ENCODE peak calls at places on chromosomes 1 and 21, in eight cellular contexts. M is SK-N-SH, T is psoas muscle, V is OCI-LY7, Q is GM12865, E is heart right ventricle, J is lower lobe of right lung, Y is bronchial epithelial cell. R is an unnamed sample.

GRCh38 chr1:154974808-154975408 is 427 bp downstream of the CKS1B start:
- DNase-seq in Y (peak), T (peak), V (peak), E (peak), J (peak), M (peak), Q (peak), R (peak)

GRCh38 chr1:85867189-85867588 is 159.0 kb upstream of the ZNHIT6 start:
- DNase-seq in V (no peak), T (no peak), Q (no peak), E (no peak), J (no peak), M (no peak), Y (no peak), R (peak)

GRCh38 chr1:11641776-11642305 is 12.4 kb downstream of the FBXO2 start:
- DNase-seq in V (no peak), Y (no peak), M (no peak), E (no peak), T (no peak), Q (no peak), J (no peak), R (no peak)

GRCh38 chr1:219908170-219908569 is 20.2 kb downstream of the SLC30A10 start:
- DNase-seq in Q (no peak), V (no peak), J (no peak), M (no peak), Y (no peak), E (no peak), T (no peak), R (no peak)

GRCh38 chr1:164907666-164908065 is 348.7 kb downstream of the PBX1 start:
- DNase-seq in M (no peak), E (no peak), Q (no peak), J (no peak), T (no peak), Y (peak), V (no peak), R (no peak)

GRCh38 chr1:170073893-170074249 is 624 bp downstream of the KIFAP3 start:
- DNase-seq in E (no peak), Q (no peak), T (no peak), J (no peak), V (no peak), M (no peak), Y (peak), R (no peak)

GRCh38 chr1:206472886-206473285 is 2.6 kb downstream of the IKBKE start:
- DNase-seq in J (no peak), Q (no peak), T (no peak), Y (no peak), E (no peak), M (no peak), V (no peak), R (no peak)

GRCh38 chr21:21751286-21751685 is 753.1 kb downstream of the NCAM2 start:
- DNase-seq in Q (no peak), Y (no peak), E (no peak), T (no peak), M (no peak), J (no peak), V (no peak), R (peak)

GRCh38 chr1:153679337-153680119 is 1.0 kb downstream of the NPR1 start:
- DNase-seq in T (no peak), Q (no peak), Y (no peak), E (no peak), V (no peak), M (peak), J (peak), R (no peak)

GRCh38 chr1:72837781-72838180 is 555.4 kb upstream of the NEGR1 start:
- DNase-seq in V (no peak), J (no peak), M (no peak), E (no peak), Y (no peak), Q (no peak), T (no peak), R (no peak)

DNA sequence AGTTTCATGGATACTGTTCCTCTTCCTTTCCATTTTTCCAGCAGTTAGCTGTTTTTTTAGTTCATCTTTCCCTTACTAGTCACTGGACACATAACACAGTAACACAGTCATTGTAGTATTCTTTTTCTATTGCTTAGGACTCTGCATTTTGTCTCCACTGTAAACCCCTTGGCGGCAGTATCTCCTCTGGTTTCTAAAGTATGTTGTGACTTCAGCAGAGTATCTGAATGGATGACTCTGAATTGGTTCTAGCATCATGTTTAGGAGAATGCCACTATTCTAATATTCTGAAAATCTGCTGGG is 2.2 kb downstream of the CDC7 start:
- DNase-seq in Q (peak), J (no peak), E (no peak), Y (no peak), M (no peak), T (no peak), V (peak), R (no peak)
- H3K4me3 ChIP-seq in Q (peak), J (no peak), E (no peak), Y (no peak), M (no peak), T (no peak), V (peak), R (no peak)

DNA sequence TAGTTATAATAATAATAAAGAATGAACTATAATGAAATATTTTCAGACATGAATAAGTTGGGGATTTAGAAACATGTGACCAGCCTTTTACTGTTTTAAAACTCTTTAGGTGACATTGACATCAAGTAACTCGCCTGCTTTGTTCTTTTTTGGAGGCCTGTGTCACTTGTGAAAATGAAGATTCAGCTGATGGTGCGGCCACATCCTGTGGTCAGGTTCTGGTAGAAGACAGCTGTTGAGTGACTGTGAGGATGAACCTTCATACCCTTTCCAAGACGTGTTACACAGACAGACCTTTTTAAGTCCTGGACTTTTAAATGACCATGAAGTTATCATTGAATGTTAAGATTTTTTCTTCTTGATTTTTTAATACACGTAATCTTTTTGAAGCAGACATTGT is 10.3 kb downstream of the UTS2 start:
- DNase-seq in Q (peak), J (no peak), E (no peak), V (no peak), T (no peak), Y (no peak), M (no peak), R (peak)
- H3K4me3 ChIP-seq in Q (no peak), J (no peak), E (no peak), V (no peak), T (no peak), Y (no peak), M (no peak), R (no peak)

DNA sequence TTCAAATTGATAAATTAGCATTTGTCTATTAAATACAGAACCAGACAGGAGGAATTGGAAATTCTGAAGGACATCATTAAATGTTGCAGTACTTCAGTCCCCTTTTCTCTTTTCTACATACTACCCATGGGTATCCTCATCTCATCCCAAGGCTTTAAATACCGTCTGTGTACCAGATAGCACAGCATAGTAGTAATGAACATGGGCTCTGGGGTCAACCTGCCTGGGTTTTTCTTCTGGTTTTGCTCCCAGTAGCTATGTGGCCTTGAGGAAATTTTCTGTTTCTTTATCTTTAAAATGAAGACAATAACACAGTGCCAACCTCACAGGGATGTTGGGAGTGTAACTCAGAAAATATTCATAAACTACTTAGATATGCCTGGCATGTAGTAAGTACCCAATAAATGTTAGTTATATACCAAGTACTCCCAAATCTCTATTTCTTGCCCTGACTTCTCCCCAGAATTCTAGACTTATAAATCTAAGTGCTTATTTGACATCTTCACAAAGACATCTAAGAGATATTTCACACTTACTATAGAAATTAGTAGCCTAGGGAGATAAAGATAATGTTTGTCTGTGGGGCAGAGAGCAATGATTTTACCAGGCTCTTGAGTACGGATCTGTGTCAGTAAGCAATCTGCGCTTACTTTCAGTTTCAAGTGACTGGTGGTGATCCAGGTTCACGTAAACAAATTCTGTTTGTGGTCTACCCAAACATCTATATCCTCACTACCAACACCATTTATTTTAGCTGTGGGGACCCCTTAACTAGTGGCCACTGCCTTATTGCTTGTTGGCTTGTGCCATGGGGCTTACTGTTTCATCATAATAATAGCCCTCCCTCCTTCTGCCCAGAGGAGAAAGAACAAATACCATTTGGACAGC is 37.3 kb downstream of the VANGL2 start:
- DNase-seq in E (no peak), Q (peak), V (peak), M (no peak), Y (no peak), J (no peak), T (no peak), R (peak)
- H3K4me3 ChIP-seq in E (peak), Q (peak), V (peak), M (no peak), Y (no peak), J (peak), T (no peak), R (peak)

DNA sequence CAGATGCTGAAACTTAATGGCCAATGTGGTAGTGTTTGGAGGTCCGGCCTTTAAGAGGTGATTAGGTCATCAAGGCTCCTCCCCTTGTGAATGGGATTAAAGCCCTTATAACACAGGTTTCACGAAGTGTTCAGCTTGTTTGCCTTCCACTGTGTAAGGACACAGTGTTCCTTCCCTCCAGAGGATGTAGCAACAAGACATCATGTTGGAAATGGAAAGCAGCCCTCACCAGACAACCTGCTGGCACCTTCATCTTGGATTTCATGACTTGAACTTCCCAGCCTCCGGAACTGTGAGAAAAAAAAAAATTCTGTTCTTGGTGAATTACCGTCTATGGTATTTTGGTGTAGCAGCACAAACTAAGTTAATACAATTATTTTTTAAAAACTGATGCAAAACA is 613.8 kb downstream of the KIF26B start:
- DNase-seq in T (no peak), Y (no peak), J (no peak), M (no peak), V (no peak), E (no peak), Q (no peak), R (no peak)
- H3K4me3 ChIP-seq in T (no peak), Y (no peak), J (no peak), M (no peak), V (no peak), E (no peak), Q (no peak), R (no peak)

DNA sequence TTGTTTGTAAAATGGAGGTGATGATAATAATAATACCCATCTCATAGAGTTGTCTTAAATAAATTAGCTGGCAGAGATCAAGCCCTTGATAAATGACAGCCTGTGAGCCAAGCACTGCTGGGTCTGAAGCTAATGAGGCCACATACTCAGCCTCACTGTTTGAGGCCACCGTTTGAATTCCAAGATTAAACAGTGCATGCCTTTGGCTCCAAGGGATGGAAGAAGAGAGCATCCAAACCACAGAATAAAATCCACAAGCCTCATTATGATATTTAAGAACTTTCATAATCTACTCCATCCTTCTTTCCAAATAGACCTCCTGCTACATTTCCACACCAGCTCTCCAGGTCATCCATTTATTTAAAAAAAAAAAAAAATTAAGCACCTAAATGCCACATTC is 29.0 kb downstream of the TGFBR3 start:
- DNase-seq in M (no peak), Y (no peak), V (no peak), Q (no peak), J (no peak), E (no peak), T (no peak), R (no peak)
- H3K4me3 ChIP-seq in M (no peak), Y (no peak), V (no peak), Q (no peak), J (no peak), E (no peak), T (no peak), R (no peak)

DNA sequence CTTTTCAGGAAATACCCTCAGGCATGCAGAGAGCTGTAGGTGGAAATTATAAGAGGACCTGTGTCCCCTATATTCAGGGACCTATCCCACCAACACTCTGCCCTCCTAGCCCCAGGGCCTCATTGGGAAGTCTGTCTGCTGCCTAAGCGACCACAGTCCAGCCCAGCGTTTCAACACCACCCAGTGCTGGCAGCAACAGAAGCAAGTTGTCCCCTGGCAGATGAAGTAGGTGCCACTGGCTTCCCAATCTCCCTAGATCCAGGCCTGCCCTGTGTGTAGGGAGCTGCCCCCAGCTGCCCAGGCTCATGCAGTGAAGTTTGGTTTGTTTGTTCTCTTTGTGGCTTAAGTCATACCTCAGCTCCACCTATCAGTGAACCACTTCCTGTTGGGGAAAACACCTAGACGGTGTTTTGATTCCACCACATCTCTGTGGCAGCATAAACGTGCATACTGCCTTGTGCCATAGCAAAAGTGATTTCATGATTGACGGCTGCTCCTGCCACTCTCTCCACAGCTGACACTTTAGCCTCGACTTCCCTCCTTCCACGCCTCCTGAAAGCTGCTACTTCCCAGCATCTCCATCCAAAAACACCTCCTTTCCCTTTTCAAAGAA is 8.1 kb upstream of the LEFTY1 start:
- DNase-seq in T (no peak), Y (peak), Q (peak), V (peak), J (no peak), M (no peak), E (no peak), R (peak)
- H3K4me3 ChIP-seq in T (no peak), Y (no peak), Q (peak), V (peak), J (no peak), M (no peak), E (no peak), R (no peak)

GRCh38 chr21:46096997-46097825 is 701 bp upstream of the COL6A2 start:
- DNase-seq in T (peak), E (peak), Q (no peak), V (no peak), M (no peak), Y (no peak), J (no peak), R (no peak)
- H3K4me3 ChIP-seq in T (peak), E (peak), Q (no peak), V (no peak), M (peak), Y (no peak), J (peak), R (no peak)

DNA sequence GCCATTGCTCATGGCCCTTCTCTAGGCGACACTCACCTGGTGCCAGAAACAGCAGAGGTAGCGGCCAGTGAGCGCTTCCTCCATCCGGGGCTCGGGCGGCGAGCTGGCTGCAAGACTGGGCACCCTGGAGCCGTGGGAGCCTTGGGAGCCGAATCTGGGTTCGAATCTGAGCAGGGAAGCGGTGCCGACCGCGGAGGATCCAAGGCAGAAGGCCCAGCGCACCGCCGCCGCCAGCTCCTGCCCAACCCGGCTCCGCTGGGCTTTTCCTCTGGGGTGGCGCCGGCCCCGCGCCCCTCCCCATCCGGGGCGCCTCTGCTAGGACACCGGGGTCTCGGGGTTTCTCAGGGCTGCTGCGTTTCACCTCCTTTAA is 1.7 kb upstream of the PRDM16 start:
- DNase-seq in J (peak), M (no peak), T (no peak), Y (no peak), V (no peak), Q (no peak), E (no peak), R (no peak)
- H3K4me3 ChIP-seq in J (peak), M (no peak), T (peak), Y (no peak), V (no peak), Q (no peak), E (peak), R (no peak)

DNA sequence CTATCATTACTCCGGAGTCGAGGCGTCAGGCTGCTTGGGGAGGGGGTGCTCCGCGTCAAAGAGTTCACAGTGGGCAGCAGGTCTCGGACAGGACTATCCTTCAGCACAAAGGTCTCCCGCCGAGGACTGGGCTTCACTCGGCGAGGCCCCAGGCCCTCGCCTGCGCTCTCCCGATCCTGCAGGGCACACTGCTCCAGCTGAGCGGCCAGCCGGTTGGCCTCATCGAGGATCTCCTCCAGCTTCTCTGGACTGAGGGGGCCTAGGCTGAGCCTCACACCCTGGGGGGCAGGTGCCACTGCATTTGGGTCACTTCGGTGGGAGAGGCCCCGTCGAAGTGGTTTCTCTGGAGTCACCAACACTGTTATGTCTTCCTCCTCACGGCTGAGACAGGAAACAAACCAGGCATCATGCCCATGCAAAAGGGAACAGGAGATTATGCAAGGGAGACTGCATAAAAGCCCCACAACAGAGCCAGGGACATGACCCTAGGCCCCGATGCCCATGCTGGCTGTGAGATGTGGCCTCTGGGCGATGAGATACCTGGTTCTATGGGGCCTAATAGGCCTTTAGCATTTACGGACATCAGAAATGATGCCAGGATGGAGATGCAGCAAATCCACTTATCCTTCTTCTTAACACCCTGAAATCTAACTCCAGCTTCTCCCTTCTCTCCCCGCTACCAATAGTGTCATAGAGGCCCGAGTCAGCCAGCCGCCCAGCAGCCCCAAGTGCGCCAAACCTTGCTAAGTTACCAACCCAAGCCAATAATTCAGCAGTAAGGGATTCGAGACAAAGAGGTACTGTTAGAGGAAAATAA is 1.1 kb downstream of the PSRC1 start:
- DNase-seq in J (no peak), Q (no peak), Y (no peak), T (no peak), E (no peak), V (no peak), M (no peak), R (no peak)
- H3K4me3 ChIP-seq in J (peak), Q (peak), Y (peak), T (peak), E (peak), V (peak), M (peak), R (peak)

GRCh38 chr1:60970081-60970509 is 112.3 kb upstream of the NFIA start:
- DNase-seq in E (no peak), Y (peak), M (peak), J (no peak), T (no peak), V (peak), Q (no peak), R (no peak)
- H3K4me3 ChIP-seq in E (no peak), Y (no peak), M (no peak), J (no peak), T (no peak), V (no peak), Q (no peak), R (no peak)

R was measured in Jurkat, Clone E6-1.